ENCODE peak calls at places on chromosome 1, in seven cellular contexts. V is naive thymus-derived CD4-positive, alpha-beta T cell; U is Daoy; O is T-helper 2 cell; Q is frontal cortex; Z is body of pancreas; J is glomerular endothelial cell. L is an unnamed sample.

GRCh38 chr1:78184460-78185072 is 138.8 kb downstream of the GIPC2 start:
- DNase-seq in V (no peak), O (no peak), Q (no peak), Z (no peak), J (no peak), U (no peak), L (no peak)

GRCh38 chr1:227316941-227317540 is 1.3 kb downstream of the CDC42BPA start:
- DNase-seq in U (peak), O (no peak), V (no peak), J (no peak), Q (no peak), Z (no peak), L (peak)

GRCh38 chr1:155307247-155307740 is 1.4 kb upstream of the FDPS start:
- DNase-seq in U (peak), Q (no peak), J (no peak), Z (no peak), O (peak), V (no peak), L (no peak)

GRCh38 chr1:194535369-194535768 is 1349.0 kb upstream of the B3GALT2 start:
- DNase-seq in O (no peak), Z (no peak), Q (no peak), V (no peak), J (no peak), U (no peak), L (no peak)

GRCh38 chr1:53154859-53155438 is 12.5 kb upstream of the SLC1A7 start:
- DNase-seq in Z (no peak), Q (no peak), V (no peak), U (no peak), O (no peak), J (no peak), L (no peak)

GRCh38 chr1:93581917-93582850 is 99.5 kb downstream of the BCAR3 start:
- DNase-seq in J (no peak), O (no peak), V (no peak), Z (no peak), U (no peak), Q (no peak), L (no peak)

GRCh38 chr1:33237579-33237978 is 18.7 kb upstream of the ZNF362 start:
- DNase-seq in Q (no peak), Z (no peak), V (peak), O (peak), U (no peak), J (no peak), L (no peak)

GRCh38 chr1:18901952-18902522 is 318 bp downstream of the ALDH4A1 start:
- DNase-seq in U (peak), Z (no peak), J (no peak), Q (peak), V (no peak), O (no peak), L (no peak)

GRCh38 chr1:94549706-94550105 is 8.1 kb upstream of the F3 start:
- DNase-seq in O (no peak), J (no peak), Q (no peak), U (no peak), Z (no peak), V (no peak), L (no peak)

GRCh38 chr1:31154632-31155215 is 85.0 kb downstream of the NKAIN1 start:
- DNase-seq in V (peak), U (peak), J (no peak), O (peak), Z (peak), Q (peak), L (no peak)

L was measured in KG1.